ENCODE peak calls at places on chromosomes 12 and 14, in ten cellular contexts. One of them, this sample, is unnamed.

GRCh38 chr12:122087431-122088180 is 9.1 kb downstream of the MLXIP start:
- DNase-seq in stimulated activated CD8-positive, alpha-beta memory T cell treated with anti-CD3 and anti-CD28 coated beads, Interleukin-15, amount 100 ng/mL, for 48 hours: no peak
- DNase-seq in CD4-positive, alpha-beta T cell: no peak
- DNase-seq in NCI-H510A treated with DMSO at 0.1 percent for 48 hours: no peak
- DNase-seq in Daoy: no peak
- DNase-seq in germinal center: no peak
- DNase-seq in uterus: no peak
- DNase-seq in brain microvascular endothelial cell: no peak
- DNase-seq in tibial artery: peak
- DNase-seq in T-helper 9 cell: no peak
- DNase-seq in this sample: no peak

GRCh38 chr12:9331218-9331626 is 123.0 kb upstream of the PZP start:
- DNase-seq in Daoy: peak
- DNase-seq in brain microvascular endothelial cell: peak
- DNase-seq in germinal center: peak
- DNase-seq in tibial artery: peak
- DNase-seq in T-helper 9 cell: peak
- DNase-seq in NCI-H510A treated with DMSO at 0.1 percent for 48 hours: peak
- DNase-seq in uterus: no peak
- DNase-seq in CD4-positive, alpha-beta T cell: peak
- DNase-seq in stimulated activated CD8-positive, alpha-beta memory T cell treated with anti-CD3 and anti-CD28 coated beads, Interleukin-15, amount 100 ng/mL, for 48 hours: peak
- DNase-seq in this sample: no peak

GRCh38 chr12:88574278-88574677 is 6.0 kb downstream of the KITLG start:
- DNase-seq in Daoy: no peak
- DNase-seq in NCI-H510A treated with DMSO at 0.1 percent for 48 hours: no peak
- DNase-seq in uterus: peak
- DNase-seq in CD4-positive, alpha-beta T cell: no peak
- DNase-seq in tibial artery: no peak
- DNase-seq in stimulated activated CD8-positive, alpha-beta memory T cell treated with anti-CD3 and anti-CD28 coated beads, Interleukin-15, amount 100 ng/mL, for 48 hours: no peak
- DNase-seq in germinal center: no peak
- DNase-seq in T-helper 9 cell: no peak
- DNase-seq in brain microvascular endothelial cell: peak
- DNase-seq in this sample: no peak

GRCh38 chr14:22283000-22283399 is 306.0 kb downstream of the DAD1 start:
- DNase-seq in NCI-H510A treated with DMSO at 0.1 percent for 48 hours: no peak
- DNase-seq in stimulated activated CD8-positive, alpha-beta memory T cell treated with anti-CD3 and anti-CD28 coated beads, Interleukin-15, amount 100 ng/mL, for 48 hours: no peak
- DNase-seq in CD4-positive, alpha-beta T cell: no peak
- DNase-seq in Daoy: no peak
- DNase-seq in brain microvascular endothelial cell: no peak
- DNase-seq in germinal center: peak
- DNase-seq in T-helper 9 cell: no peak
- DNase-seq in tibial artery: no peak
- DNase-seq in uterus: no peak
- DNase-seq in this sample: no peak

GRCh38 chr14:96479435-96480146 is 22.6 kb upstream of the PAPOLA start:
- DNase-seq in tibial artery: no peak
- DNase-seq in CD4-positive, alpha-beta T cell: no peak
- DNase-seq in brain microvascular endothelial cell: no peak
- DNase-seq in Daoy: no peak
- DNase-seq in T-helper 9 cell: no peak
- DNase-seq in NCI-H510A treated with DMSO at 0.1 percent for 48 hours: peak
- DNase-seq in germinal center: no peak
- DNase-seq in stimulated activated CD8-positive, alpha-beta memory T cell treated with anti-CD3 and anti-CD28 coated beads, Interleukin-15, amount 100 ng/mL, for 48 hours: no peak
- DNase-seq in uterus: no peak
- DNase-seq in this sample: no peak

GRCh38 chr14:77259025-77259715 is 11.8 kb downstream of the NGB start:
- DNase-seq in brain microvascular endothelial cell: no peak
- DNase-seq in tibial artery: no peak
- DNase-seq in Daoy: no peak
- DNase-seq in uterus: no peak
- DNase-seq in CD4-positive, alpha-beta T cell: no peak
- DNase-seq in T-helper 9 cell: no peak
- DNase-seq in stimulated activated CD8-positive, alpha-beta memory T cell treated with anti-CD3 and anti-CD28 coated beads, Interleukin-15, amount 100 ng/mL, for 48 hours: no peak
- DNase-seq in NCI-H510A treated with DMSO at 0.1 percent for 48 hours: no peak
- DNase-seq in germinal center: no peak
- DNase-seq in this sample: no peak

GRCh38 chr12:1083888-1084262 is 92.9 kb downstream of the ERC1 start:
- DNase-seq in tibial artery: no peak
- DNase-seq in germinal center: no peak
- DNase-seq in stimulated activated CD8-positive, alpha-beta memory T cell treated with anti-CD3 and anti-CD28 coated beads, Interleukin-15, amount 100 ng/mL, for 48 hours: no peak
- DNase-seq in uterus: peak
- DNase-seq in NCI-H510A treated with DMSO at 0.1 percent for 48 hours: no peak
- DNase-seq in brain microvascular endothelial cell: peak
- DNase-seq in Daoy: peak
- DNase-seq in T-helper 9 cell: no peak
- DNase-seq in CD4-positive, alpha-beta T cell: no peak
- DNase-seq in this sample: no peak

GRCh38 chr12:96106137-96106536 is 70.8 kb upstream of the LTA4H start:
- DNase-seq in germinal center: peak
- DNase-seq in NCI-H510A treated with DMSO at 0.1 percent for 48 hours: no peak
- DNase-seq in stimulated activated CD8-positive, alpha-beta memory T cell treated with anti-CD3 and anti-CD28 coated beads, Interleukin-15, amount 100 ng/mL, for 48 hours: no peak
- DNase-seq in T-helper 9 cell: no peak
- DNase-seq in brain microvascular endothelial cell: no peak
- DNase-seq in tibial artery: no peak
- DNase-seq in Daoy: no peak
- DNase-seq in uterus: no peak
- DNase-seq in CD4-positive, alpha-beta T cell: no peak
- DNase-seq in this sample: no peak

GRCh38 chr12:120960657-120961056 is 17.7 kb upstream of the HNF1A start:
- DNase-seq in tibial artery: no peak
- DNase-seq in T-helper 9 cell: no peak
- DNase-seq in brain microvascular endothelial cell: no peak
- DNase-seq in NCI-H510A treated with DMSO at 0.1 percent for 48 hours: no peak
- DNase-seq in CD4-positive, alpha-beta T cell: no peak
- DNase-seq in germinal center: no peak
- DNase-seq in Daoy: no peak
- DNase-seq in stimulated activated CD8-positive, alpha-beta memory T cell treated with anti-CD3 and anti-CD28 coated beads, Interleukin-15, amount 100 ng/mL, for 48 hours: peak
- DNase-seq in uterus: no peak
- DNase-seq in this sample: no peak

GRCh38 chr12:120204171-120204570 is 3.3 kb upstream of the RPLP0 start:
- DNase-seq in tibial artery: no peak
- DNase-seq in brain microvascular endothelial cell: no peak
- DNase-seq in T-helper 9 cell: no peak
- DNase-seq in NCI-H510A treated with DMSO at 0.1 percent for 48 hours: no peak
- DNase-seq in germinal center: no peak
- DNase-seq in stimulated activated CD8-positive, alpha-beta memory T cell treated with anti-CD3 and anti-CD28 coated beads, Interleukin-15, amount 100 ng/mL, for 48 hours: no peak
- DNase-seq in Daoy: no peak
- DNase-seq in CD4-positive, alpha-beta T cell: no peak
- DNase-seq in uterus: no peak
- DNase-seq in this sample: no peak

GRCh38 chr12:54431911-54432814 is 13.1 kb upstream of the ITGA5 start:
- DNase-seq in NCI-H510A treated with DMSO at 0.1 percent for 48 hours: no peak
- DNase-seq in stimulated activated CD8-positive, alpha-beta memory T cell treated with anti-CD3 and anti-CD28 coated beads, Interleukin-15, amount 100 ng/mL, for 48 hours: no peak
- DNase-seq in uterus: peak
- DNase-seq in T-helper 9 cell: no peak
- DNase-seq in tibial artery: peak
- DNase-seq in brain microvascular endothelial cell: no peak
- DNase-seq in Daoy: peak
- DNase-seq in germinal center: no peak
- DNase-seq in CD4-positive, alpha-beta T cell: no peak
- DNase-seq in this sample: peak

GRCh38 chr14:75442166-75442565 is 14.3 kb downstream of the JDP2 start:
- DNase-seq in CD4-positive, alpha-beta T cell: no peak
- DNase-seq in stimulated activated CD8-positive, alpha-beta memory T cell treated with anti-CD3 and anti-CD28 coated beads, Interleukin-15, amount 100 ng/mL, for 48 hours: no peak
- DNase-seq in germinal center: no peak
- DNase-seq in tibial artery: no peak
- DNase-seq in NCI-H510A treated with DMSO at 0.1 percent for 48 hours: no peak
- DNase-seq in uterus: no peak
- DNase-seq in brain microvascular endothelial cell: no peak
- DNase-seq in Daoy: no peak
- DNase-seq in T-helper 9 cell: no peak
- DNase-seq in this sample: no peak

GRCh38 chr12:7935773-7936581 is at the start of gene SLC2A3:
- DNase-seq in NCI-H510A treated with DMSO at 0.1 percent for 48 hours: no peak
- DNase-seq in CD4-positive, alpha-beta T cell: peak
- DNase-seq in brain microvascular endothelial cell: peak
- DNase-seq in stimulated activated CD8-positive, alpha-beta memory T cell treated with anti-CD3 and anti-CD28 coated beads, Interleukin-15, amount 100 ng/mL, for 48 hours: peak
- DNase-seq in germinal center: peak
- DNase-seq in tibial artery: peak
- DNase-seq in uterus: peak
- DNase-seq in T-helper 9 cell: peak
- DNase-seq in Daoy: peak
- DNase-seq in this sample: no peak

GRCh38 chr12:57151741-57152407 is 4.5 kb upstream of the LRP1-AS start:
- DNase-seq in CD4-positive, alpha-beta T cell: no peak
- DNase-seq in uterus: peak
- DNase-seq in T-helper 9 cell: no peak
- DNase-seq in NCI-H510A treated with DMSO at 0.1 percent for 48 hours: no peak
- DNase-seq in Daoy: peak
- DNase-seq in brain microvascular endothelial cell: peak
- DNase-seq in stimulated activated CD8-positive, alpha-beta memory T cell treated with anti-CD3 and anti-CD28 coated beads, Interleukin-15, amount 100 ng/mL, for 48 hours: no peak
- DNase-seq in tibial artery: peak
- DNase-seq in germinal center: no peak
- DNase-seq in this sample: no peak

GRCh38 chr14:65334765-65335411 is 77.6 kb upstream of the FUT8 start:
- DNase-seq in stimulated activated CD8-positive, alpha-beta memory T cell treated with anti-CD3 and anti-CD28 coated beads, Interleukin-15, amount 100 ng/mL, for 48 hours: no peak
- DNase-seq in Daoy: no peak
- DNase-seq in germinal center: no peak
- DNase-seq in CD4-positive, alpha-beta T cell: no peak
- DNase-seq in brain microvascular endothelial cell: no peak
- DNase-seq in tibial artery: no peak
- DNase-seq in NCI-H510A treated with DMSO at 0.1 percent for 48 hours: peak
- DNase-seq in uterus: no peak
- DNase-seq in T-helper 9 cell: no peak
- DNase-seq in this sample: no peak

GRCh38 chr12:128795530-128796361 is 28.0 kb downstream of the SLC15A4 start:
- DNase-seq in CD4-positive, alpha-beta T cell: no peak
- DNase-seq in Daoy: no peak
- DNase-seq in T-helper 9 cell: no peak
- DNase-seq in brain microvascular endothelial cell: no peak
- DNase-seq in stimulated activated CD8-positive, alpha-beta memory T cell treated with anti-CD3 and anti-CD28 coated beads, Interleukin-15, amount 100 ng/mL, for 48 hours: no peak
- DNase-seq in NCI-H510A treated with DMSO at 0.1 percent for 48 hours: no peak
- DNase-seq in uterus: no peak
- DNase-seq in tibial artery: no peak
- DNase-seq in germinal center: peak
- DNase-seq in this sample: no peak

GRCh38 chr12:80684077-80684495 is 23.3 kb upstream of the MYF6 start:
- DNase-seq in uterus: no peak
- DNase-seq in T-helper 9 cell: no peak
- DNase-seq in brain microvascular endothelial cell: no peak
- DNase-seq in germinal center: no peak
- DNase-seq in NCI-H510A treated with DMSO at 0.1 percent for 48 hours: peak
- DNase-seq in Daoy: no peak
- DNase-seq in stimulated activated CD8-positive, alpha-beta memory T cell treated with anti-CD3 and anti-CD28 coated beads, Interleukin-15, amount 100 ng/mL, for 48 hours: no peak
- DNase-seq in tibial artery: no peak
- DNase-seq in CD4-positive, alpha-beta T cell: no peak
- DNase-seq in this sample: no peak

GRCh38 chr14:65422093-65422834 is 9.7 kb downstream of the FUT8 start:
- DNase-seq in NCI-H510A treated with DMSO at 0.1 percent for 48 hours: no peak
- DNase-seq in stimulated activated CD8-positive, alpha-beta memory T cell treated with anti-CD3 and anti-CD28 coated beads, Interleukin-15, amount 100 ng/mL, for 48 hours: no peak
- DNase-seq in tibial artery: no peak
- DNase-seq in T-helper 9 cell: no peak
- DNase-seq in uterus: no peak
- DNase-seq in brain microvascular endothelial cell: peak
- DNase-seq in germinal center: no peak
- DNase-seq in CD4-positive, alpha-beta T cell: no peak
- DNase-seq in Daoy: no peak
- DNase-seq in this sample: no peak

GRCh38 chr12:38138225-38139221 is 178.1 kb upstream of the ALG10B start:
- DNase-seq in uterus: peak
- DNase-seq in T-helper 9 cell: peak
- DNase-seq in brain microvascular endothelial cell: peak
- DNase-seq in tibial artery: no peak
- DNase-seq in germinal center: peak
- DNase-seq in CD4-positive, alpha-beta T cell: peak
- DNase-seq in NCI-H510A treated with DMSO at 0.1 percent for 48 hours: peak
- DNase-seq in Daoy: peak
- DNase-seq in stimulated activated CD8-positive, alpha-beta memory T cell treated with anti-CD3 and anti-CD28 coated beads, Interleukin-15, amount 100 ng/mL, for 48 hours: no peak
- DNase-seq in this sample: peak

GRCh38 chr14:79540394-79540793 is 670.9 kb downstream of the DIO2 start:
- DNase-seq in brain microvascular endothelial cell: no peak
- DNase-seq in tibial artery: no peak
- DNase-seq in T-helper 9 cell: no peak
- DNase-seq in germinal center: no peak
- DNase-seq in NCI-H510A treated with DMSO at 0.1 percent for 48 hours: peak
- DNase-seq in Daoy: no peak
- DNase-seq in stimulated activated CD8-positive, alpha-beta memory T cell treated with anti-CD3 and anti-CD28 coated beads, Interleukin-15, amount 100 ng/mL, for 48 hours: no peak
- DNase-seq in uterus: no peak
- DNase-seq in CD4-positive, alpha-beta T cell: no peak
- DNase-seq in this sample: no peak

GRCh38 chr12:5965950-5966383 is 20.9 kb upstream of the ANO2 start:
- DNase-seq in NCI-H510A treated with DMSO at 0.1 percent for 48 hours: no peak
- DNase-seq in germinal center: peak
- DNase-seq in T-helper 9 cell: peak
- DNase-seq in brain microvascular endothelial cell: peak
- DNase-seq in CD4-positive, alpha-beta T cell: peak
- DNase-seq in tibial artery: no peak
- DNase-seq in stimulated activated CD8-positive, alpha-beta memory T cell treated with anti-CD3 and anti-CD28 coated beads, Interleukin-15, amount 100 ng/mL, for 48 hours: peak
- DNase-seq in Daoy: peak
- DNase-seq in uterus: no peak
- DNase-seq in this sample: no peak

GRCh38 chr14:77862154-77862783 is 62.4 kb downstream of the ADCK1 start:
- DNase-seq in stimulated activated CD8-positive, alpha-beta memory T cell treated with anti-CD3 and anti-CD28 coated beads, Interleukin-15, amount 100 ng/mL, for 48 hours: peak
- DNase-seq in NCI-H510A treated with DMSO at 0.1 percent for 48 hours: peak
- DNase-seq in uterus: peak
- DNase-seq in brain microvascular endothelial cell: peak
- DNase-seq in germinal center: peak
- DNase-seq in Daoy: peak
- DNase-seq in T-helper 9 cell: peak
- DNase-seq in CD4-positive, alpha-beta T cell: peak
- DNase-seq in tibial artery: peak
- DNase-seq in this sample: peak

GRCh38 chr12:92845320-92845719 is 83.8 kb downstream of the EEA1 start:
- DNase-seq in germinal center: no peak
- DNase-seq in brain microvascular endothelial cell: no peak
- DNase-seq in Daoy: no peak
- DNase-seq in NCI-H510A treated with DMSO at 0.1 percent for 48 hours: no peak
- DNase-seq in uterus: no peak
- DNase-seq in T-helper 9 cell: no peak
- DNase-seq in tibial artery: no peak
- DNase-seq in CD4-positive, alpha-beta T cell: no peak
- DNase-seq in stimulated activated CD8-positive, alpha-beta memory T cell treated with anti-CD3 and anti-CD28 coated beads, Interleukin-15, amount 100 ng/mL, for 48 hours: no peak
- DNase-seq in this sample: no peak

GRCh38 chr14:55191881-55192616 is 664 bp upstream of the DLGAP5 start:
- DNase-seq in Daoy: no peak
- DNase-seq in uterus: no peak
- DNase-seq in T-helper 9 cell: no peak
- DNase-seq in CD4-positive, alpha-beta T cell: no peak
- DNase-seq in brain microvascular endothelial cell: no peak
- DNase-seq in germinal center: no peak
- DNase-seq in stimulated activated CD8-positive, alpha-beta memory T cell treated with anti-CD3 and anti-CD28 coated beads, Interleukin-15, amount 100 ng/mL, for 48 hours: no peak
- DNase-seq in tibial artery: no peak
- DNase-seq in NCI-H510A treated with DMSO at 0.1 percent for 48 hours: peak
- DNase-seq in this sample: no peak

GRCh38 chr14:100408350-100409015 is 85.3 kb downstream of the SLC25A47 start:
- DNase-seq in stimulated activated CD8-positive, alpha-beta memory T cell treated with anti-CD3 and anti-CD28 coated beads, Interleukin-15, amount 100 ng/mL, for 48 hours: peak
- DNase-seq in germinal center: no peak
- DNase-seq in T-helper 9 cell: no peak
- DNase-seq in brain microvascular endothelial cell: peak
- DNase-seq in CD4-positive, alpha-beta T cell: no peak
- DNase-seq in NCI-H510A treated with DMSO at 0.1 percent for 48 hours: peak
- DNase-seq in uterus: no peak
- DNase-seq in tibial artery: no peak
- DNase-seq in Daoy: peak
- DNase-seq in this sample: no peak

GRCh38 chr14:26125039-26125438 is 472.8 kb downstream of the NOVA1 start:
- DNase-seq in T-helper 9 cell: no peak
- DNase-seq in brain microvascular endothelial cell: no peak
- DNase-seq in Daoy: no peak
- DNase-seq in NCI-H510A treated with DMSO at 0.1 percent for 48 hours: peak
- DNase-seq in stimulated activated CD8-positive, alpha-beta memory T cell treated with anti-CD3 and anti-CD28 coated beads, Interleukin-15, amount 100 ng/mL, for 48 hours: no peak
- DNase-seq in germinal center: no peak
- DNase-seq in tibial artery: no peak
- DNase-seq in uterus: no peak
- DNase-seq in CD4-positive, alpha-beta T cell: no peak
- DNase-seq in this sample: no peak

GRCh38 chr12:115670869-115671268 is 606.6 kb downstream of the MED13L start:
- DNase-seq in NCI-H510A treated with DMSO at 0.1 percent for 48 hours: no peak
- DNase-seq in germinal center: no peak
- DNase-seq in Daoy: no peak
- DNase-seq in CD4-positive, alpha-beta T cell: no peak
- DNase-seq in T-helper 9 cell: no peak
- DNase-seq in uterus: no peak
- DNase-seq in stimulated activated CD8-positive, alpha-beta memory T cell treated with anti-CD3 and anti-CD28 coated beads, Interleukin-15, amount 100 ng/mL, for 48 hours: no peak
- DNase-seq in brain microvascular endothelial cell: no peak
- DNase-seq in tibial artery: no peak
- DNase-seq in this sample: no peak

GRCh38 chr12:12608557-12608957 is 3.1 kb upstream of the CREBL2 start:
- DNase-seq in Daoy: no peak
- DNase-seq in T-helper 9 cell: no peak
- DNase-seq in CD4-positive, alpha-beta T cell: no peak
- DNase-seq in NCI-H510A treated with DMSO at 0.1 percent for 48 hours: no peak
- DNase-seq in stimulated activated CD8-positive, alpha-beta memory T cell treated with anti-CD3 and anti-CD28 coated beads, Interleukin-15, amount 100 ng/mL, for 48 hours: no peak
- DNase-seq in uterus: no peak
- DNase-seq in tibial artery: no peak
- DNase-seq in germinal center: no peak
- DNase-seq in brain microvascular endothelial cell: no peak
- DNase-seq in this sample: no peak